ENCODE peak calls at places on chromosome 17, in four cellular contexts. P is iris pigment epithelial cell, V is A172, E is left lung. A is an unnamed sample.

GRCh38 chr17:3687949-3688614 is 7.9 kb downstream of the P2RX5 start:
- DNase-seq in P (no peak), V (no peak), E (no peak), A (no peak)

GRCh38 chr17:45294506-45294905 is 22.3 kb downstream of the MAP3K14 start:
- DNase-seq in P (peak; percentile 87), V (peak; percentile 88), E (no peak), A (peak; percentile 95)

GRCh38 chr17:35726609-35727460 is 4.6 kb upstream of the RASL10B start:
- DNase-seq in P (peak; percentile 95), V (peak; percentile 70), E (no peak), A (peak; percentile 98)

GRCh38 chr17:6853764-6854442 is 22.4 kb upstream of the TEKT1 start:
- DNase-seq in P (no peak), V (no peak), E (no peak), A (peak; percentile 3)

GRCh38 chr17:73203135-73203787 is 10.4 kb downstream of the COG1 start:
- DNase-seq in P (peak; percentile 40), V (peak; percentile 40), E (no peak), A (peak; percentile 36)

GRCh38 chr17:31052187-31052889 is 42.4 kb upstream of the NF1 start:
- DNase-seq in P (peak; percentile 98), V (peak; percentile 96), E (no peak), A (peak; percentile 98)

GRCh38 chr17:52106638-52107261 is 51.8 kb downstream of the CA10 start:
- DNase-seq in P (peak; percentile 15), V (peak; percentile 44), E (no peak), A (peak; percentile 27)

GRCh38 chr17:55897301-55897700 is 146.4 kb downstream of the PCTP start:
- DNase-seq in P (no peak), V (no peak), E (no peak), A (no peak)

GRCh38 chr17:37060966-37061365 is 112.2 kb downstream of the AATF start:
- DNase-seq in P (no peak), V (no peak), E (no peak), A (no peak)

GRCh38 chr17:72900542-72900941 is 191.9 kb downstream of the SLC39A11 start:
- DNase-seq in P (no peak), V (peak; percentile 28), E (no peak), A (no peak)

GRCh38 chr17:15651001-15651582 is 31.6 kb upstream of the FBXW10B start:
- DNase-seq in P (no peak), V (peak; percentile 40), E (no peak), A (peak; percentile 20)

GRCh38 chr17:66713533-66714042 is 121.3 kb upstream of the CACNG5 start:
- DNase-seq in P (no peak), V (no peak), E (no peak), A (no peak)

GRCh38 chr17:33974276-33974675 is 280.8 kb upstream of the CCL2 start:
- DNase-seq in P (no peak), V (no peak), E (no peak), A (no peak)

GRCh38 chr17:45435481-45435880 is 2.8 kb upstream of the ARHGAP27 start:
- DNase-seq in P (no peak), V (no peak), E (peak; percentile 42), A (no peak)

GRCh38 chr17:28718317-28718672 is 627 bp upstream of the RAB34 start:
- DNase-seq in P (no peak), V (no peak), E (no peak), A (no peak)

GRCh38 chr17:17693955-17694228 is 12.6 kb downstream of the RAI1 start:
- DNase-seq in P (no peak), V (no peak), E (no peak), A (no peak)

GRCh38 chr17:40857535-40857934 is 9.5 kb downstream of the KRT12 start:
- DNase-seq in P (peak; percentile 24), V (no peak), E (no peak), A (peak; percentile 78)

GRCh38 chr17:30369995-30370394 is 8.7 kb upstream of the CPD start:
- DNase-seq in P (no peak), V (no peak), E (no peak), A (no peak)

GRCh38 chr17:77735341-77736206 is 222.9 kb upstream of the TNRC6C start:
- DNase-seq in P (no peak), V (no peak), E (no peak), A (peak; percentile 38)

GRCh38 chr17:28468781-28469180 is 4.7 kb upstream of the SLC13A2 start:
- DNase-seq in P (no peak), V (no peak), E (no peak), A (no peak)

GRCh38 chr17:43578699-43579569 is 32.8 kb upstream of the ETV4 start:
- DNase-seq in P (peak; percentile 39), V (peak; percentile 81), E (no peak), A (peak; percentile 85)

GRCh38 chr17:83099570-83100181 is 20.3 kb downstream of the METRNL start:
- DNase-seq in P (peak; percentile 24), V (peak; percentile 47), E (no peak), A (peak; percentile 79)

GRCh38 chr17:31433091-31433790 is 41.8 kb downstream of the RAB11FIP4 start:
- DNase-seq in P (no peak), V (no peak), E (no peak), A (no peak)

GRCh38 chr17:29048440-29049360 is 5.8 kb downstream of the PIPOX start:
- DNase-seq in P (peak; percentile 12), V (peak; percentile 40), E (no peak), A (peak; percentile 61)

GRCh38 chr17:81094744-81095607 is 60.0 kb downstream of the BAIAP2 start:
- DNase-seq in P (peak; percentile 100), V (peak; percentile 100), E (peak; percentile 88), A (peak; percentile 100)

GRCh38 chr17:50079334-50080095 is 15.6 kb upstream of the PDK2 start:
- DNase-seq in P (no peak), V (peak; percentile 70), E (no peak), A (peak; percentile 50)

GRCh38 chr17:68433911-68434503 is 23.3 kb downstream of the WIPI1 start:
- DNase-seq in P (no peak), V (no peak), E (no peak), A (no peak)

GRCh38 chr17:69607162-69607834 is 192.8 kb downstream of the MAP2K6 start:
- DNase-seq in P (peak; percentile 91), V (peak; percentile 53), E (peak; percentile 71), A (peak; percentile 83)

GRCh38 chr17:40437095-40437732 is 6.0 kb upstream of the IGFBP4 start:
- DNase-seq in P (no peak), V (peak; percentile 23), E (no peak), A (peak; percentile 63)

GRCh38 chr17:81125573-81126081 is 39.7 kb upstream of the PVALEF start:
- DNase-seq in P (no peak), V (peak; percentile 45), E (no peak), A (no peak)

GRCh38 chr17:39757931-39758873 is 20.5 kb downstream of the GRB7 start:
- DNase-seq in P (no peak), V (no peak), E (no peak), A (peak; percentile 9)

GRCh38 chr17:7242717-7243576 is 698 bp upstream of the GABARAP start:
- DNase-seq in P (peak; percentile 96), V (peak; percentile 86), E (peak; percentile 96), A (peak; percentile 91)

GRCh38 chr17:28967240-28968135 is 16.2 kb upstream of the PHF12 start:
- DNase-seq in P (no peak), V (no peak), E (no peak), A (peak; percentile 41)

GRCh38 chr17:41695134-41695661 is 6.5 kb downstream of the EIF1 start:
- DNase-seq in P (no peak), V (no peak), E (no peak), A (peak; percentile 22)

A was measured in EH.